ENCODE peak calls at places on chromosomes 16 and 17, in four cellular contexts. N is upper lobe of right lung, Q is heart left ventricle, B is psoas muscle. L is an unnamed sample.

GRCh38 chr16:1296688-1297412 is 12.6 kb upstream of the UBE2I start:
- DNase-seq in N (no peak), B (no peak), Q (no peak), L (no peak)

GRCh38 chr17:6546069-6546718 is 10.2 kb downstream of the PITPNM3 start:
- DNase-seq in Q (no peak), B (peak), N (no peak), L (no peak)

GRCh38 chr16:3884398-3884797 is 3.9 kb upstream of the CREBBP start:
- DNase-seq in N (no peak), B (no peak), Q (no peak), L (no peak)

GRCh38 chr17:64459284-64459747 is 10.4 kb downstream of the MILR1 start:
- DNase-seq in N (no peak), Q (no peak), B (no peak), L (no peak)

GRCh38 chr16:78045865-78046581 is 23.7 kb downstream of the CLEC3A start:
- DNase-seq in B (no peak), Q (peak), N (peak), L (peak)

GRCh38 chr17:49554694-49555494 is 20.8 kb upstream of the NXPH3 start:
- DNase-seq in N (peak), B (peak), Q (no peak), L (peak)

GRCh38 chr17:82754297-82755208 is 2.7 kb downstream of the TBCD start:
- DNase-seq in Q (no peak), N (no peak), B (peak), L (no peak)

GRCh38 chr16:12245923-12246290 is 269.4 kb downstream of the SNX29 start:
- DNase-seq in B (no peak), N (no peak), Q (no peak), L (no peak)

GRCh38 chr17:80624864-80625263 is 80.2 kb downstream of the RPTOR start:
- DNase-seq in Q (no peak), B (no peak), N (no peak), L (no peak)

GRCh38 chr17:37060094-37060493 is 111.3 kb downstream of the AATF start:
- DNase-seq in Q (no peak), N (no peak), B (no peak), L (no peak)

GRCh38 chr16:73095885-73096341 is 48.0 kb upstream of the ZFHX3 start:
- DNase-seq in N (no peak), B (no peak), Q (no peak), L (no peak)

GRCh38 chr17:45121055-45121454 is 11.3 kb downstream of the PLCD3 start:
- DNase-seq in B (no peak), N (no peak), Q (no peak), L (no peak)

GRCh38 chr16:67458121-67458641 is 22.8 kb downstream of the ATP6V0D1 start:
- DNase-seq in B (peak), N (no peak), Q (no peak), L (no peak)

GRCh38 chr17:35749560-35750412 is 3.3 kb downstream of the GAS2L2 start:
- DNase-seq in N (no peak), Q (no peak), B (no peak), L (no peak)

GRCh38 chr16:75218256-75219076 is at the start of gene CTRB1:
- DNase-seq in B (no peak), N (no peak), Q (no peak), L (no peak)

GRCh38 chr16:8962393-8963009 is 1.2 kb downstream of the USP7 start:
- DNase-seq in Q (no peak), N (peak), B (peak), L (no peak)

GRCh38 chr16:9599415-9600110 is 508.1 kb downstream of the HAPSTR1 start:
- DNase-seq in Q (no peak), B (no peak), N (no peak), L (no peak)

GRCh38 chr17:8955560-8955959 is 9.9 kb downstream of the PIK3R5 start:
- DNase-seq in N (no peak), B (no peak), Q (no peak), L (no peak)

GRCh38 chr17:8851600-8851999 is 15.9 kb downstream of the PIK3R6 start:
- DNase-seq in Q (no peak), N (no peak), B (no peak), L (no peak)

GRCh38 chr16:20868890-20869289 is 31.3 kb downstream of the DCUN1D3 start:
- DNase-seq in Q (peak), B (peak), N (peak), L (peak)

GRCh38 chr16:14539631-14540030 is 90.4 kb downstream of the PARN start:
- DNase-seq in N (no peak), B (no peak), Q (no peak), L (no peak)
- H3K27ac ChIP-seq in N (no peak), B (no peak), Q (no peak), L (no peak)

GRCh38 chr16:4936181-4936990 is 562 bp downstream of the PPL start:
- DNase-seq in Q (no peak), B (peak), N (peak), L (no peak)
- H3K4me3 ChIP-seq in Q (peak), B (peak), N (peak), L (peak)

GRCh38 chr17:38418693-38419507 is 9.4 kb upstream of the ARHGAP23 start:
- DNase-seq in Q (no peak), B (no peak), N (no peak), L (no peak)

GRCh38 chr17:38421871-38422819 is 6.1 kb upstream of the ARHGAP23 start:
- DNase-seq in N (no peak), B (no peak), Q (no peak), L (no peak)

GRCh38 chr17:38419508-38419981 is 8.7 kb upstream of the ARHGAP23 start:
- DNase-seq in Q (no peak), B (no peak), N (no peak), L (no peak)

GRCh38 chr17:38421224-38421841 is 6.9 kb upstream of the ARHGAP23 start:
- DNase-seq in Q (no peak), B (no peak), N (no peak), L (peak)

GRCh38 chr17:38420518-38420917 is 7.7 kb upstream of the ARHGAP23 start:
- DNase-seq in Q (no peak), B (no peak), N (no peak), L (no peak)
- H3K27ac ChIP-seq in Q (no peak), B (no peak), N (no peak), L (peak)

DNA sequence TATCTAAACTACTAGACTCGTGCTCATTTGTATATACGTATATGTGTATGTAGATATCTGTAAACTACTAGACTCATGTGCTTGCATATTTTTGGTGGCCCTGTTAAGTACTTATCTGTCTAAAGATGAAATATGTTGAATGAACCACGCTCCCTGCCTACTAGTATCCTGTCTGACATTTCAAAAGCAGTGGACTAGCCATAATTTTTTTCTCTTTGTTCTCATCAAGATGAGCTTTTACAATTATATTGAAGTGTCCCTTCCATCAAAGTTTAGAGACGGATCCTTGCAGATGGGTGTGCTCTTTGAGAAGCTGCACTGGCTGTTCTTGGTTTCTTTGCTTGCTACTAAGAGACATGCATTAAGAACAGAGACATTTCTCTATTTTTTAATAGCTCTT is 3.2 kb downstream of the CNTNAP4 start:
- DNase-seq in Q (no peak), B (no peak), N (no peak), L (no peak)
- H3K4me3 ChIP-seq in Q (no peak), B (no peak), N (no peak), L (no peak)

GRCh38 chr17:48382989-48383388 is 47.0 kb downstream of the SKAP1 start:
- DNase-seq in N (no peak), B (no peak), Q (no peak), L (no peak)
- H3K27ac ChIP-seq in N (no peak), B (no peak), Q (no peak), L (no peak)

DNA sequence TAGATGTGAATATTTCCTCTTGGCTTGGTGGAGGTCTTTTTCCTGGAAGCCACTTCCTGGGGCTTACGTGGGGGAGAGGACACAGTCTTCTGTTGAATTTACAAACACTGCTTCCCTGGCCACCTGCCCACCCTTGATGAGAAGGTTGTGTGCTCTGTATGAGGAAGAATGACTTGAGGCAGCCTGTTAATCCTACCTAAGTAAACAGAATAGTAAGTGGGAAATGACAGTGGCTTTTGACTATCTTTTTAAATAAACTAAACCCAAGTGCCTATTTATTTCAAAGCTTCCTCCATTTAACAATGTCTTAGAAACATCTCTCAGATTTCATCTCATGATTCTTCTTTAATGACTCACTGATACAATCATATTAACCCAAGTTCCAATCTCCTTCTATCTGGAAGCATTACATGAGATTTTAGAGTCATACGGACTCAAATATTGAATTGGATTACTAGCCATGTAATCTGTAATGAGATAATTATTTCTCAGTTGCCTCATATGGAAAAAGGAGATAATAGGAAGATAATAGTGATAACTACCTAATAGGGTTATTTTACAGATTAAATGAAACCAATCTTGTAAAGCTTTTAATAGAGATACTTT is 96.6 kb upstream of the SMIM36 start:
- DNase-seq in N (peak), B (no peak), Q (no peak), L (no peak)
- H3K4me3 ChIP-seq in N (no peak), B (no peak), Q (no peak), L (no peak)

GRCh38 chr16:85768225-85768624 is 17.3 kb upstream of the C16orf74 start:
- DNase-seq in B (no peak), Q (no peak), N (no peak), L (no peak)

GRCh38 chr16:85765273-85765672 is 14.4 kb upstream of the C16orf74 start:
- DNase-seq in N (no peak), Q (no peak), B (no peak), L (no peak)

GRCh38 chr16:85770741-85771140 is 19.8 kb upstream of the C16orf74 start:
- DNase-seq in B (no peak), N (no peak), Q (no peak), L (no peak)

GRCh38 chr16:85765767-85766166 is 14.9 kb upstream of the C16orf74 start:
- DNase-seq in N (no peak), Q (no peak), B (no peak), L (no peak)

GRCh38 chr16:85767569-85767968 is 16.7 kb upstream of the C16orf74 start:
- DNase-seq in B (no peak), N (no peak), Q (no peak), L (no peak)
- H3K27ac ChIP-seq in B (no peak), N (no peak), Q (no peak), L (no peak)

DNA sequence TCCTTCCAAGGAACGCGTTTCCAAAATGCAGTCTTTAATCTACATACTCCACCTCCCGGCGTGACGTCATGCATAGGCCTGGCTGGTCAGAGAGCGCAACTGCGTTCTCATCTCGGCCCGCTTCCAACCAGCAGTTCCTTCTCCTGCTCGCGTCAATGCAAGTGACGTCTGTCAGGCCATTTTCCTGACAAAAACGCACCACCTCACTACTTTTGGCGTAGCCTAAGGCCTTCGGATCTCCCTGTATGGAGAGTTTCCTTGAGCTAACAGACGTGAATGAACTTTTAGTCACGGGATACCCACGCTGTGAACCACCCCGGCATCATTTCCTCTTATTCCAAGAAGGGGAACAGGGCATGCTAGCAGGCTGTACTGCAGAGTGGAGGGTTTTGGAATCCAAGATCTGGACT is 25.0 kb downstream of the TEX14 start:
- DNase-seq in N (peak), Q (peak), B (peak), L (peak)
- H3K4me3 ChIP-seq in N (peak), Q (peak), B (peak), L (no peak)

GRCh38 chr17:76530489-76530814 is 7.1 kb downstream of the CYGB start:
- DNase-seq in Q (no peak), B (peak), N (no peak), L (no peak)
- H3K27ac ChIP-seq in Q (peak), B (peak), N (peak), L (no peak)

L was measured in aorta.